ENCODE peak calls at places on chromosomes 16 and 17, in ten cellular contexts. One of them, this sample, is unnamed.

GRCh38 chr16:27824786-27825185 is 238.7 kb downstream of the GSG1L start:
- DNase-seq in stimulated activated CD4-positive, alpha-beta T cell treated with anti-CD3 and anti-CD28 coated beads, Interleukin-15, amount 100 ng/mL, for 1 hour: no peak
- DNase-seq in endothelial cell: no peak
- DNase-seq in DMS153: no peak
- DNase-seq in T-helper 1 cell: no peak
- DNase-seq in kidney epithelial cell: no peak
- DNase-seq in PC-9: no peak
- DNase-seq in chondrocyte: peak; percentile 61
- DNase-seq in ovary: no peak
- DNase-seq in WTC11: no peak
- DNase-seq in this sample: no peak

GRCh38 chr17:45895969-45896793 is 1.8 kb downstream of the MAPT start:
- DNase-seq in PC-9: no peak
- DNase-seq in kidney epithelial cell: no peak
- DNase-seq in T-helper 1 cell: no peak
- DNase-seq in DMS153: no peak
- DNase-seq in ovary: no peak
- DNase-seq in stimulated activated CD4-positive, alpha-beta T cell treated with anti-CD3 and anti-CD28 coated beads, Interleukin-15, amount 100 ng/mL, for 1 hour: no peak
- DNase-seq in endothelial cell: no peak
- DNase-seq in WTC11: peak; percentile 29
- DNase-seq in chondrocyte: no peak
- DNase-seq in this sample: no peak

GRCh38 chr16:49019826-49020401 is 261.7 kb downstream of the CBLN1 start:
- DNase-seq in endothelial cell: no peak
- DNase-seq in T-helper 1 cell: no peak
- DNase-seq in DMS153: peak; percentile 39
- DNase-seq in WTC11: no peak
- DNase-seq in stimulated activated CD4-positive, alpha-beta T cell treated with anti-CD3 and anti-CD28 coated beads, Interleukin-15, amount 100 ng/mL, for 1 hour: no peak
- DNase-seq in chondrocyte: no peak
- DNase-seq in PC-9: no peak
- DNase-seq in kidney epithelial cell: no peak
- DNase-seq in ovary: no peak
- DNase-seq in this sample: no peak

GRCh38 chr16:67283039-67283825 is 3.9 kb downstream of the PLEKHG4 start:
- DNase-seq in stimulated activated CD4-positive, alpha-beta T cell treated with anti-CD3 and anti-CD28 coated beads, Interleukin-15, amount 100 ng/mL, for 1 hour: no peak
- DNase-seq in ovary: no peak
- DNase-seq in T-helper 1 cell: no peak
- DNase-seq in DMS153: no peak
- DNase-seq in chondrocyte: no peak
- DNase-seq in PC-9: no peak
- DNase-seq in kidney epithelial cell: no peak
- DNase-seq in WTC11: no peak
- DNase-seq in endothelial cell: no peak
- DNase-seq in this sample: no peak

GRCh38 chr17:56125830-56126819 is 27.1 kb upstream of the ANKFN1 start:
- DNase-seq in PC-9: no peak
- DNase-seq in ovary: no peak
- DNase-seq in DMS153: no peak
- DNase-seq in WTC11: no peak
- DNase-seq in endothelial cell: peak; percentile 38
- DNase-seq in chondrocyte: no peak
- DNase-seq in T-helper 1 cell: no peak
- DNase-seq in stimulated activated CD4-positive, alpha-beta T cell treated with anti-CD3 and anti-CD28 coated beads, Interleukin-15, amount 100 ng/mL, for 1 hour: no peak
- DNase-seq in kidney epithelial cell: no peak
- DNase-seq in this sample: no peak

GRCh38 chr17:69170377-69170776 is 28.7 kb upstream of the ABCA6 start:
- DNase-seq in PC-9: no peak
- DNase-seq in WTC11: no peak
- DNase-seq in kidney epithelial cell: no peak
- DNase-seq in chondrocyte: no peak
- DNase-seq in T-helper 1 cell: no peak
- DNase-seq in stimulated activated CD4-positive, alpha-beta T cell treated with anti-CD3 and anti-CD28 coated beads, Interleukin-15, amount 100 ng/mL, for 1 hour: no peak
- DNase-seq in ovary: no peak
- DNase-seq in endothelial cell: no peak
- DNase-seq in DMS153: no peak
- DNase-seq in this sample: no peak

GRCh38 chr17:63490321-63490720 is 13.5 kb downstream of the ACE start:
- DNase-seq in ovary: no peak
- DNase-seq in stimulated activated CD4-positive, alpha-beta T cell treated with anti-CD3 and anti-CD28 coated beads, Interleukin-15, amount 100 ng/mL, for 1 hour: no peak
- DNase-seq in WTC11: no peak
- DNase-seq in chondrocyte: no peak
- DNase-seq in endothelial cell: no peak
- DNase-seq in PC-9: no peak
- DNase-seq in DMS153: no peak
- DNase-seq in T-helper 1 cell: no peak
- DNase-seq in kidney epithelial cell: no peak
- DNase-seq in this sample: no peak

GRCh38 chr17:4635823-4636375 is 5.6 kb downstream of the ALOX15 start:
- DNase-seq in DMS153: no peak
- DNase-seq in T-helper 1 cell: no peak
- DNase-seq in stimulated activated CD4-positive, alpha-beta T cell treated with anti-CD3 and anti-CD28 coated beads, Interleukin-15, amount 100 ng/mL, for 1 hour: no peak
- DNase-seq in ovary: no peak
- DNase-seq in endothelial cell: no peak
- DNase-seq in PC-9: no peak
- DNase-seq in WTC11: no peak
- DNase-seq in chondrocyte: no peak
- DNase-seq in kidney epithelial cell: no peak
- DNase-seq in this sample: no peak

GRCh38 chr17:27733771-27734170 is 66.6 kb downstream of the NOS2 start:
- DNase-seq in DMS153: no peak
- DNase-seq in stimulated activated CD4-positive, alpha-beta T cell treated with anti-CD3 and anti-CD28 coated beads, Interleukin-15, amount 100 ng/mL, for 1 hour: no peak
- DNase-seq in T-helper 1 cell: no peak
- DNase-seq in ovary: no peak
- DNase-seq in endothelial cell: no peak
- DNase-seq in kidney epithelial cell: no peak
- DNase-seq in WTC11: no peak
- DNase-seq in PC-9: no peak
- DNase-seq in chondrocyte: no peak
- DNase-seq in this sample: no peak

GRCh38 chr17:81832608-81833159 is 407 bp downstream of the MCRIP1 start:
- DNase-seq in kidney epithelial cell: no peak
- DNase-seq in DMS153: no peak
- DNase-seq in stimulated activated CD4-positive, alpha-beta T cell treated with anti-CD3 and anti-CD28 coated beads, Interleukin-15, amount 100 ng/mL, for 1 hour: peak; percentile 38
- DNase-seq in chondrocyte: no peak
- DNase-seq in ovary: no peak
- DNase-seq in PC-9: no peak
- DNase-seq in T-helper 1 cell: no peak
- DNase-seq in WTC11: peak; percentile 40
- DNase-seq in endothelial cell: no peak
- DNase-seq in this sample: no peak

GRCh38 chr16:12753203-12754023 is 50.3 kb downstream of the CPPED1 start:
- DNase-seq in kidney epithelial cell: no peak
- DNase-seq in WTC11: no peak
- DNase-seq in ovary: no peak
- DNase-seq in endothelial cell: no peak
- DNase-seq in chondrocyte: no peak
- DNase-seq in T-helper 1 cell: no peak
- DNase-seq in PC-9: no peak
- DNase-seq in stimulated activated CD4-positive, alpha-beta T cell treated with anti-CD3 and anti-CD28 coated beads, Interleukin-15, amount 100 ng/mL, for 1 hour: no peak
- DNase-seq in DMS153: no peak
- DNase-seq in this sample: no peak

GRCh38 chr16:58110590-58111330 is 18.4 kb downstream of the CFAP20 start:
- DNase-seq in ovary: no peak
- DNase-seq in endothelial cell: no peak
- DNase-seq in kidney epithelial cell: no peak
- DNase-seq in PC-9: no peak
- DNase-seq in WTC11: no peak
- DNase-seq in T-helper 1 cell: no peak
- DNase-seq in chondrocyte: peak; percentile 55
- DNase-seq in DMS153: no peak
- DNase-seq in stimulated activated CD4-positive, alpha-beta T cell treated with anti-CD3 and anti-CD28 coated beads, Interleukin-15, amount 100 ng/mL, for 1 hour: no peak
- DNase-seq in this sample: peak; percentile 80

GRCh38 chr17:83156408-83156807 is 77.0 kb downstream of the METRNL start:
- DNase-seq in ovary: no peak
- DNase-seq in endothelial cell: no peak
- DNase-seq in kidney epithelial cell: no peak
- DNase-seq in PC-9: no peak
- DNase-seq in T-helper 1 cell: no peak
- DNase-seq in stimulated activated CD4-positive, alpha-beta T cell treated with anti-CD3 and anti-CD28 coated beads, Interleukin-15, amount 100 ng/mL, for 1 hour: no peak
- DNase-seq in DMS153: no peak
- DNase-seq in WTC11: no peak
- DNase-seq in chondrocyte: peak; percentile 13
- DNase-seq in this sample: no peak

GRCh38 chr17:37532751-37533150 is 43.1 kb downstream of the DUSP14 start:
- DNase-seq in stimulated activated CD4-positive, alpha-beta T cell treated with anti-CD3 and anti-CD28 coated beads, Interleukin-15, amount 100 ng/mL, for 1 hour: no peak
- DNase-seq in WTC11: no peak
- DNase-seq in endothelial cell: no peak
- DNase-seq in chondrocyte: no peak
- DNase-seq in PC-9: no peak
- DNase-seq in DMS153: no peak
- DNase-seq in ovary: no peak
- DNase-seq in T-helper 1 cell: no peak
- DNase-seq in kidney epithelial cell: no peak
- DNase-seq in this sample: no peak

GRCh38 chr16:73768786-73769203 is 527.8 kb upstream of the PSMD7 start:
- DNase-seq in PC-9: no peak
- DNase-seq in T-helper 1 cell: no peak
- DNase-seq in stimulated activated CD4-positive, alpha-beta T cell treated with anti-CD3 and anti-CD28 coated beads, Interleukin-15, amount 100 ng/mL, for 1 hour: no peak
- DNase-seq in kidney epithelial cell: no peak
- DNase-seq in WTC11: no peak
- DNase-seq in ovary: no peak
- DNase-seq in chondrocyte: no peak
- DNase-seq in DMS153: no peak
- DNase-seq in endothelial cell: no peak
- DNase-seq in this sample: no peak

GRCh38 chr16:2473999-2474876 is 689 bp upstream of the TBC1D24 start:
- DNase-seq in T-helper 1 cell: peak; percentile 25
- DNase-seq in PC-9: no peak
- DNase-seq in endothelial cell: peak; percentile 45
- DNase-seq in WTC11: peak; percentile 42
- DNase-seq in stimulated activated CD4-positive, alpha-beta T cell treated with anti-CD3 and anti-CD28 coated beads, Interleukin-15, amount 100 ng/mL, for 1 hour: peak; percentile 42
- DNase-seq in chondrocyte: peak; percentile 89
- DNase-seq in ovary: peak; percentile 52
- DNase-seq in DMS153: peak; percentile 27
- DNase-seq in kidney epithelial cell: no peak
- DNase-seq in this sample: no peak

GRCh38 chr16:74521691-74522090 is 85.2 kb downstream of the GLG1 start:
- DNase-seq in kidney epithelial cell: peak; percentile 31
- DNase-seq in DMS153: no peak
- DNase-seq in PC-9: no peak
- DNase-seq in endothelial cell: no peak
- DNase-seq in T-helper 1 cell: no peak
- DNase-seq in stimulated activated CD4-positive, alpha-beta T cell treated with anti-CD3 and anti-CD28 coated beads, Interleukin-15, amount 100 ng/mL, for 1 hour: no peak
- DNase-seq in chondrocyte: no peak
- DNase-seq in ovary: no peak
- DNase-seq in WTC11: no peak
- DNase-seq in this sample: no peak

GRCh38 chr17:17567631-17568030 is 23.9 kb downstream of the PEMT start:
- DNase-seq in WTC11: no peak
- DNase-seq in T-helper 1 cell: no peak
- DNase-seq in kidney epithelial cell: no peak
- DNase-seq in endothelial cell: no peak
- DNase-seq in ovary: peak; percentile 74
- DNase-seq in stimulated activated CD4-positive, alpha-beta T cell treated with anti-CD3 and anti-CD28 coated beads, Interleukin-15, amount 100 ng/mL, for 1 hour: no peak
- DNase-seq in chondrocyte: no peak
- DNase-seq in PC-9: no peak
- DNase-seq in DMS153: no peak
- DNase-seq in this sample: no peak

GRCh38 chr17:40560592-40561293 is 4.5 kb downstream of the CCR7 start:
- DNase-seq in stimulated activated CD4-positive, alpha-beta T cell treated with anti-CD3 and anti-CD28 coated beads, Interleukin-15, amount 100 ng/mL, for 1 hour: no peak
- DNase-seq in chondrocyte: no peak
- DNase-seq in endothelial cell: no peak
- DNase-seq in DMS153: no peak
- DNase-seq in T-helper 1 cell: no peak
- DNase-seq in ovary: peak; percentile 37
- DNase-seq in kidney epithelial cell: peak; percentile 87
- DNase-seq in PC-9: no peak
- DNase-seq in WTC11: peak; percentile 4
- DNase-seq in this sample: no peak

GRCh38 chr16:75256871-75257343 is 5.5 kb upstream of the BCAR1 start:
- DNase-seq in PC-9: no peak
- DNase-seq in chondrocyte: peak; percentile 91
- DNase-seq in endothelial cell: no peak
- DNase-seq in ovary: peak; percentile 41
- DNase-seq in stimulated activated CD4-positive, alpha-beta T cell treated with anti-CD3 and anti-CD28 coated beads, Interleukin-15, amount 100 ng/mL, for 1 hour: no peak
- DNase-seq in DMS153: no peak
- DNase-seq in kidney epithelial cell: no peak
- DNase-seq in WTC11: peak; percentile 39
- DNase-seq in T-helper 1 cell: no peak
- DNase-seq in this sample: no peak

GRCh38 chr17:50199211-50199633 is 2.2 kb downstream of the COL1A1 start:
- DNase-seq in WTC11: no peak
- DNase-seq in endothelial cell: no peak
- DNase-seq in PC-9: no peak
- DNase-seq in kidney epithelial cell: no peak
- DNase-seq in stimulated activated CD4-positive, alpha-beta T cell treated with anti-CD3 and anti-CD28 coated beads, Interleukin-15, amount 100 ng/mL, for 1 hour: no peak
- DNase-seq in chondrocyte: peak; percentile 93
- DNase-seq in DMS153: no peak
- DNase-seq in ovary: no peak
- DNase-seq in T-helper 1 cell: no peak
- DNase-seq in this sample: no peak

GRCh38 chr17:77727216-77727615 is 231.3 kb upstream of the TNRC6C start:
- DNase-seq in kidney epithelial cell: no peak
- DNase-seq in DMS153: no peak
- DNase-seq in PC-9: no peak
- DNase-seq in WTC11: no peak
- DNase-seq in chondrocyte: no peak
- DNase-seq in T-helper 1 cell: no peak
- DNase-seq in ovary: no peak
- DNase-seq in stimulated activated CD4-positive, alpha-beta T cell treated with anti-CD3 and anti-CD28 coated beads, Interleukin-15, amount 100 ng/mL, for 1 hour: no peak
- DNase-seq in endothelial cell: no peak
- DNase-seq in this sample: no peak

GRCh38 chr17:20935740-20936139 is 107.1 kb downstream of the USP22 start:
- DNase-seq in PC-9: peak; percentile 73
- DNase-seq in kidney epithelial cell: peak; percentile 37
- DNase-seq in T-helper 1 cell: no peak
- DNase-seq in ovary: no peak
- DNase-seq in WTC11: no peak
- DNase-seq in endothelial cell: no peak
- DNase-seq in DMS153: no peak
- DNase-seq in chondrocyte: no peak
- DNase-seq in stimulated activated CD4-positive, alpha-beta T cell treated with anti-CD3 and anti-CD28 coated beads, Interleukin-15, amount 100 ng/mL, for 1 hour: no peak
- DNase-seq in this sample: no peak

GRCh38 chr17:4899341-4900230 is at the start of gene C17orf107:
- DNase-seq in chondrocyte: peak; percentile 94
- DNase-seq in stimulated activated CD4-positive, alpha-beta T cell treated with anti-CD3 and anti-CD28 coated beads, Interleukin-15, amount 100 ng/mL, for 1 hour: peak; percentile 94
- DNase-seq in WTC11: peak; percentile 84
- DNase-seq in ovary: peak; percentile 90
- DNase-seq in PC-9: no peak
- DNase-seq in kidney epithelial cell: no peak
- DNase-seq in DMS153: no peak
- DNase-seq in T-helper 1 cell: peak; percentile 89
- DNase-seq in endothelial cell: peak; percentile 73
- DNase-seq in this sample: peak; percentile 90

GRCh38 chr16:67311607-67312449 is 14.7 kb downstream of the KCTD19 start:
- DNase-seq in PC-9: peak; percentile 95
- DNase-seq in stimulated activated CD4-positive, alpha-beta T cell treated with anti-CD3 and anti-CD28 coated beads, Interleukin-15, amount 100 ng/mL, for 1 hour: peak; percentile 62
- DNase-seq in endothelial cell: no peak
- DNase-seq in DMS153: no peak
- DNase-seq in ovary: no peak
- DNase-seq in kidney epithelial cell: peak; percentile 100
- DNase-seq in WTC11: no peak
- DNase-seq in T-helper 1 cell: no peak
- DNase-seq in chondrocyte: no peak
- DNase-seq in this sample: peak; percentile 100

GRCh38 chr16:9966569-9967157 is 215.6 kb downstream of the GRIN2A start:
- DNase-seq in chondrocyte: no peak
- DNase-seq in DMS153: no peak
- DNase-seq in endothelial cell: no peak
- DNase-seq in kidney epithelial cell: peak; percentile 57
- DNase-seq in stimulated activated CD4-positive, alpha-beta T cell treated with anti-CD3 and anti-CD28 coated beads, Interleukin-15, amount 100 ng/mL, for 1 hour: no peak
- DNase-seq in ovary: no peak
- DNase-seq in PC-9: peak; percentile 41
- DNase-seq in T-helper 1 cell: no peak
- DNase-seq in WTC11: no peak
- DNase-seq in this sample: no peak

GRCh38 chr16:30499284-30499683 is 26.7 kb downstream of the ITGAL start:
- DNase-seq in stimulated activated CD4-positive, alpha-beta T cell treated with anti-CD3 and anti-CD28 coated beads, Interleukin-15, amount 100 ng/mL, for 1 hour: no peak
- DNase-seq in T-helper 1 cell: no peak
- DNase-seq in DMS153: no peak
- DNase-seq in kidney epithelial cell: no peak
- DNase-seq in endothelial cell: no peak
- DNase-seq in WTC11: no peak
- DNase-seq in chondrocyte: no peak
- DNase-seq in PC-9: no peak
- DNase-seq in ovary: no peak
- DNase-seq in this sample: no peak

GRCh38 chr16:69511641-69512040 is 54.1 kb upstream of the NFAT5 start:
- DNase-seq in T-helper 1 cell: no peak
- DNase-seq in ovary: no peak
- DNase-seq in WTC11: no peak
- DNase-seq in DMS153: no peak
- DNase-seq in endothelial cell: no peak
- DNase-seq in chondrocyte: no peak
- DNase-seq in kidney epithelial cell: no peak
- DNase-seq in PC-9: no peak
- DNase-seq in stimulated activated CD4-positive, alpha-beta T cell treated with anti-CD3 and anti-CD28 coated beads, Interleukin-15, amount 100 ng/mL, for 1 hour: no peak
- DNase-seq in this sample: no peak